ENCODE peak calls at places on chromosomes 16 and 17, in seven cellular contexts. One of them, this sample, is unnamed.

GRCh38 chr17:61556224-61557188 is 34.5 kb downstream of the NACA2 start:
- DNase-seq in EH: peak
- DNase-seq in fibroblast of the conjunctiva: no peak
- DNase-seq in HFF-Myc: no peak
- DNase-seq in NCI-H1930: no peak
- DNase-seq in HuH-7: no peak
- DNase-seq in stimulated activated naive CD4-positive, alpha-beta T cell treated with Interleukin-2 at 50 U/mL for 16 hours: no peak
- DNase-seq in this sample: peak

GRCh38 chr17:17493986-17494466 is 2.2 kb downstream of the RASD1 start:
- DNase-seq in EH: no peak
- DNase-seq in fibroblast of the conjunctiva: no peak
- DNase-seq in HFF-Myc: no peak
- DNase-seq in NCI-H1930: no peak
- DNase-seq in HuH-7: no peak
- DNase-seq in stimulated activated naive CD4-positive, alpha-beta T cell treated with Interleukin-2 at 50 U/mL for 16 hours: no peak
- DNase-seq in this sample: no peak

GRCh38 chr16:8087597-8088279 is 502.6 kb downstream of the TMEM114 start:
- DNase-seq in EH: no peak
- DNase-seq in fibroblast of the conjunctiva: no peak
- DNase-seq in HFF-Myc: no peak
- DNase-seq in NCI-H1930: no peak
- DNase-seq in HuH-7: no peak
- DNase-seq in stimulated activated naive CD4-positive, alpha-beta T cell treated with Interleukin-2 at 50 U/mL for 16 hours: no peak
- DNase-seq in this sample: no peak

GRCh38 chr16:48963306-48963705 is 318.3 kb downstream of the CBLN1 start:
- DNase-seq in EH: peak
- DNase-seq in fibroblast of the conjunctiva: no peak
- DNase-seq in HFF-Myc: no peak
- DNase-seq in NCI-H1930: no peak
- DNase-seq in HuH-7: no peak
- DNase-seq in stimulated activated naive CD4-positive, alpha-beta T cell treated with Interleukin-2 at 50 U/mL for 16 hours: no peak
- DNase-seq in this sample: peak

GRCh38 chr17:42676424-42677011 is at the start of gene PLEKHH3:
- DNase-seq in EH: no peak
- DNase-seq in fibroblast of the conjunctiva: peak
- DNase-seq in HFF-Myc: no peak
- DNase-seq in NCI-H1930: no peak
- DNase-seq in HuH-7: peak
- DNase-seq in stimulated activated naive CD4-positive, alpha-beta T cell treated with Interleukin-2 at 50 U/mL for 16 hours: no peak
- DNase-seq in this sample: no peak

GRCh38 chr17:37360632-37361031 is 15.2 kb upstream of the C17orf78 start:
- DNase-seq in EH: no peak
- DNase-seq in fibroblast of the conjunctiva: no peak
- DNase-seq in HFF-Myc: no peak
- DNase-seq in NCI-H1930: no peak
- DNase-seq in HuH-7: no peak
- DNase-seq in stimulated activated naive CD4-positive, alpha-beta T cell treated with Interleukin-2 at 50 U/mL for 16 hours: no peak
- DNase-seq in this sample: no peak

GRCh38 chr17:79519601-79520000 is 91.2 kb downstream of the RBFOX3 start:
- DNase-seq in EH: no peak
- DNase-seq in fibroblast of the conjunctiva: no peak
- DNase-seq in HFF-Myc: no peak
- DNase-seq in NCI-H1930: no peak
- DNase-seq in HuH-7: no peak
- DNase-seq in stimulated activated naive CD4-positive, alpha-beta T cell treated with Interleukin-2 at 50 U/mL for 16 hours: no peak
- DNase-seq in this sample: no peak

GRCh38 chr16:1493746-1494094 is 560 bp downstream of the TELO2 start:
- DNase-seq in EH: peak
- DNase-seq in fibroblast of the conjunctiva: no peak
- DNase-seq in HFF-Myc: no peak
- DNase-seq in NCI-H1930: no peak
- DNase-seq in HuH-7: no peak
- DNase-seq in stimulated activated naive CD4-positive, alpha-beta T cell treated with Interleukin-2 at 50 U/mL for 16 hours: no peak
- DNase-seq in this sample: no peak

GRCh38 chr17:10072086-10072485 is 126.3 kb downstream of the GAS7 start:
- DNase-seq in EH: no peak
- DNase-seq in fibroblast of the conjunctiva: no peak
- DNase-seq in HFF-Myc: no peak
- DNase-seq in NCI-H1930: no peak
- DNase-seq in HuH-7: no peak
- DNase-seq in stimulated activated naive CD4-positive, alpha-beta T cell treated with Interleukin-2 at 50 U/mL for 16 hours: no peak
- DNase-seq in this sample: no peak

GRCh38 chr17:83080641-83081560 is 1.5 kb downstream of the METRNL start:
- DNase-seq in EH: peak
- DNase-seq in fibroblast of the conjunctiva: no peak
- DNase-seq in HFF-Myc: no peak
- DNase-seq in NCI-H1930: no peak
- DNase-seq in HuH-7: no peak
- DNase-seq in stimulated activated naive CD4-positive, alpha-beta T cell treated with Interleukin-2 at 50 U/mL for 16 hours: peak
- DNase-seq in this sample: peak

GRCh38 chr17:42059815-42060214 is 9.4 kb upstream of the C17orf113 start:
- DNase-seq in EH: no peak
- DNase-seq in fibroblast of the conjunctiva: no peak
- DNase-seq in HFF-Myc: no peak
- DNase-seq in NCI-H1930: no peak
- DNase-seq in HuH-7: no peak
- DNase-seq in stimulated activated naive CD4-positive, alpha-beta T cell treated with Interleukin-2 at 50 U/mL for 16 hours: no peak
- DNase-seq in this sample: no peak

GRCh38 chr16:71933913-71934696 is 38.8 kb downstream of the IST1 start:
- DNase-seq in EH: peak
- DNase-seq in fibroblast of the conjunctiva: no peak
- DNase-seq in HFF-Myc: no peak
- DNase-seq in NCI-H1930: no peak
- DNase-seq in HuH-7: no peak
- DNase-seq in stimulated activated naive CD4-positive, alpha-beta T cell treated with Interleukin-2 at 50 U/mL for 16 hours: no peak
- DNase-seq in this sample: peak

GRCh38 chr17:50668838-50669581 is 34.3 kb downstream of the ABCC3 start:
- DNase-seq in EH: no peak
- DNase-seq in fibroblast of the conjunctiva: no peak
- DNase-seq in HFF-Myc: no peak
- DNase-seq in NCI-H1930: no peak
- DNase-seq in HuH-7: no peak
- DNase-seq in stimulated activated naive CD4-positive, alpha-beta T cell treated with Interleukin-2 at 50 U/mL for 16 hours: no peak
- DNase-seq in this sample: no peak

GRCh38 chr16:56606071-56606687 is 2.2 kb upstream of the MT2A start:
- DNase-seq in EH: peak
- DNase-seq in fibroblast of the conjunctiva: peak
- DNase-seq in HFF-Myc: no peak
- DNase-seq in NCI-H1930: no peak
- DNase-seq in HuH-7: no peak
- DNase-seq in stimulated activated naive CD4-positive, alpha-beta T cell treated with Interleukin-2 at 50 U/mL for 16 hours: no peak
- DNase-seq in this sample: peak

GRCh38 chr17:4230142-4230541 is 33.6 kb downstream of the ANKFY1 start:
- DNase-seq in EH: peak
- DNase-seq in fibroblast of the conjunctiva: peak
- DNase-seq in HFF-Myc: peak
- DNase-seq in NCI-H1930: no peak
- DNase-seq in HuH-7: no peak
- DNase-seq in stimulated activated naive CD4-positive, alpha-beta T cell treated with Interleukin-2 at 50 U/mL for 16 hours: no peak
- DNase-seq in this sample: peak

GRCh38 chr16:73092236-73092781 is 44.4 kb upstream of the ZFHX3 start:
- DNase-seq in EH: peak
- DNase-seq in fibroblast of the conjunctiva: no peak
- DNase-seq in HFF-Myc: no peak
- DNase-seq in NCI-H1930: no peak
- DNase-seq in HuH-7: no peak
- DNase-seq in stimulated activated naive CD4-positive, alpha-beta T cell treated with Interleukin-2 at 50 U/mL for 16 hours: no peak
- DNase-seq in this sample: no peak

GRCh38 chr17:2033128-2033527 is 3.2 kb downstream of the DPH1 start:
- DNase-seq in EH: peak
- DNase-seq in fibroblast of the conjunctiva: no peak
- DNase-seq in HFF-Myc: no peak
- DNase-seq in NCI-H1930: no peak
- DNase-seq in HuH-7: no peak
- DNase-seq in stimulated activated naive CD4-positive, alpha-beta T cell treated with Interleukin-2 at 50 U/mL for 16 hours: no peak
- DNase-seq in this sample: no peak

GRCh38 chr16:89572042-89572441 is 3.5 kb upstream of the CPNE7 start:
- DNase-seq in EH: no peak
- DNase-seq in fibroblast of the conjunctiva: no peak
- DNase-seq in HFF-Myc: no peak
- DNase-seq in NCI-H1930: no peak
- DNase-seq in HuH-7: no peak
- DNase-seq in stimulated activated naive CD4-positive, alpha-beta T cell treated with Interleukin-2 at 50 U/mL for 16 hours: no peak
- DNase-seq in this sample: no peak

GRCh38 chr17:78563189-78564145 is 13.7 kb downstream of the DNAH17 start:
- DNase-seq in EH: no peak
- DNase-seq in fibroblast of the conjunctiva: no peak
- DNase-seq in HFF-Myc: no peak
- DNase-seq in NCI-H1930: no peak
- DNase-seq in HuH-7: no peak
- DNase-seq in stimulated activated naive CD4-positive, alpha-beta T cell treated with Interleukin-2 at 50 U/mL for 16 hours: no peak
- DNase-seq in this sample: peak

GRCh38 chr17:51250314-51250840 is 9.5 kb downstream of the MBTD1 start:
- DNase-seq in EH: peak
- DNase-seq in fibroblast of the conjunctiva: no peak
- DNase-seq in HFF-Myc: no peak
- DNase-seq in NCI-H1930: no peak
- DNase-seq in HuH-7: no peak
- DNase-seq in stimulated activated naive CD4-positive, alpha-beta T cell treated with Interleukin-2 at 50 U/mL for 16 hours: no peak
- DNase-seq in this sample: no peak

GRCh38 chr17:33292184-33292980 is 713 bp downstream of the ASIC2 start:
- DNase-seq in EH: peak
- DNase-seq in fibroblast of the conjunctiva: no peak
- DNase-seq in HFF-Myc: no peak
- DNase-seq in NCI-H1930: no peak
- DNase-seq in HuH-7: no peak
- DNase-seq in stimulated activated naive CD4-positive, alpha-beta T cell treated with Interleukin-2 at 50 U/mL for 16 hours: no peak
- DNase-seq in this sample: peak

GRCh38 chr16:65071371-65072311 is 50.2 kb downstream of the CDH11 start:
- DNase-seq in EH: peak
- DNase-seq in fibroblast of the conjunctiva: no peak
- DNase-seq in HFF-Myc: no peak
- DNase-seq in NCI-H1930: no peak
- DNase-seq in HuH-7: no peak
- DNase-seq in stimulated activated naive CD4-positive, alpha-beta T cell treated with Interleukin-2 at 50 U/mL for 16 hours: no peak
- DNase-seq in this sample: peak

GRCh38 chr17:83136931-83137330 is 57.5 kb downstream of the METRNL start:
- DNase-seq in EH: no peak
- DNase-seq in fibroblast of the conjunctiva: no peak
- DNase-seq in HFF-Myc: no peak
- DNase-seq in NCI-H1930: no peak
- DNase-seq in HuH-7: no peak
- DNase-seq in stimulated activated naive CD4-positive, alpha-beta T cell treated with Interleukin-2 at 50 U/mL for 16 hours: no peak
- DNase-seq in this sample: no peak

GRCh38 chr17:33976816-33977215 is 278.3 kb upstream of the CCL2 start:
- DNase-seq in EH: no peak
- DNase-seq in fibroblast of the conjunctiva: no peak
- DNase-seq in HFF-Myc: no peak
- DNase-seq in NCI-H1930: no peak
- DNase-seq in HuH-7: no peak
- DNase-seq in stimulated activated naive CD4-positive, alpha-beta T cell treated with Interleukin-2 at 50 U/mL for 16 hours: no peak
- DNase-seq in this sample: no peak

This sample was measured in MG63.